ENCODE peak calls at places on chromosomes 16 and 17, in nine cellular contexts. F is MCF 10A, X is AG04450, U is cerebellar nuclear complex, Z is M059J, D is heart left ventricle, P is HEK293T, A is HT1080, Q is AG08395. I is an unnamed sample.

GRCh38 chr17:42098747-42099399 is 600 bp upstream of the ZNF385C start:
- DNase-seq in F (no peak), X (no peak), U (no peak), Z (no peak), D (no peak), P (no peak), A (no peak), Q (no peak), I (no peak)

GRCh38 chr16:58027341-58028167 is 2.0 kb downstream of the MMP15 start:
- DNase-seq in F (peak; percentile 55), X (no peak), U (no peak), Z (no peak), D (peak; percentile 80), P (peak; percentile 37), A (no peak), Q (peak; percentile 22), I (no peak)

GRCh38 chr16:72123426-72123825 is 29.8 kb downstream of the DHX38 start:
- DNase-seq in F (no peak), X (no peak), U (no peak), Z (no peak), D (no peak), P (no peak), A (no peak), Q (no peak), I (no peak)

GRCh38 chr17:78214706-78215061 is 631 bp downstream of the BIRC5 start:
- DNase-seq in F (no peak), X (no peak), U (no peak), Z (no peak), D (no peak), P (no peak), A (no peak), Q (no peak), I (no peak)

GRCh38 chr17:35892091-35892637 is 12.0 kb upstream of the CCL5 start:
- DNase-seq in F (peak; percentile 76), X (no peak), U (no peak), Z (peak; percentile 29), D (no peak), P (no peak), A (no peak), Q (no peak), I (no peak)

GRCh38 chr17:7478276-7479138 is 924 bp downstream of the ZBTB4 start:
- DNase-seq in F (no peak), X (no peak), U (no peak), Z (peak; percentile 25), D (peak; percentile 51), P (no peak), A (no peak), Q (peak; percentile 45), I (no peak)

GRCh38 chr16:85448557-85449194 is 164.4 kb upstream of the GSE1 start:
- DNase-seq in F (no peak), X (no peak), U (no peak), Z (no peak), D (no peak), P (no peak), A (no peak), Q (no peak), I (no peak)

GRCh38 chr17:41682611-41683010 is 6.1 kb upstream of the EIF1 start:
- DNase-seq in F (no peak), X (no peak), U (no peak), Z (no peak), D (no peak), P (no peak), A (no peak), Q (no peak), I (no peak)

GRCh38 chr17:65254166-65254565 is 117.0 kb downstream of the RGS9 start:
- DNase-seq in F (peak; percentile 24), X (no peak), U (no peak), Z (peak; percentile 39), D (no peak), P (no peak), A (no peak), Q (peak; percentile 43), I (no peak)

GRCh38 chr17:73042809-73043685 is 49.4 kb downstream of the SLC39A11 start:
- DNase-seq in F (no peak), X (no peak), U (no peak), Z (no peak), D (peak; percentile 55), P (no peak), A (no peak), Q (no peak), I (peak; percentile 68)

GRCh38 chr16:66601471-66601870 is 3.0 kb upstream of the CMTM3 start:
- DNase-seq in F (no peak), X (no peak), U (no peak), Z (no peak), D (no peak), P (no peak), A (no peak), Q (no peak), I (no peak)

GRCh38 chr17:80959330-80960036 is 32.2 kb upstream of the CHMP6 start:
- DNase-seq in F (no peak), X (peak; percentile 11), U (no peak), Z (peak; percentile 84), D (peak; percentile 95), P (no peak), A (no peak), Q (peak; percentile 96), I (no peak)

GRCh38 chr17:48589831-48590602 is at the start of gene HOXB3:
- DNase-seq in F (no peak), X (no peak), U (no peak), Z (no peak), D (no peak), P (peak; percentile 66), A (no peak), Q (peak; percentile 80), I (no peak)

GRCh38 chr17:74453665-74454196 is 12.7 kb upstream of the CD300A start:
- DNase-seq in F (no peak), X (no peak), U (no peak), Z (peak; percentile 78), D (peak; percentile 95), P (peak; percentile 95), A (no peak), Q (peak; percentile 97), I (no peak)

GRCh38 chr17:36732351-36732750 is 131.0 kb downstream of the MRM1 start:
- DNase-seq in F (no peak), X (no peak), U (no peak), Z (no peak), D (no peak), P (no peak), A (no peak), Q (no peak), I (no peak)

GRCh38 chr17:77304746-77305473 is 164.1 kb downstream of the SEC14L1 start:
- DNase-seq in F (no peak), X (no peak), U (no peak), Z (no peak), D (no peak), P (no peak), A (no peak), Q (no peak), I (no peak)

GRCh38 chr17:5947701-5948180 is 122.4 kb upstream of the WSCD1 start:
- DNase-seq in F (no peak), X (no peak), U (no peak), Z (no peak), D (no peak), P (no peak), A (no peak), Q (no peak), I (no peak)

GRCh38 chr16:3007957-3008748 is 4.6 kb upstream of the CLDN9 start:
- DNase-seq in F (no peak), X (no peak), U (no peak), Z (no peak), D (no peak), P (no peak), A (no peak), Q (no peak), I (no peak)

GRCh38 chr16:55508941-55509920 is at the start of gene LPCAT2:
- DNase-seq in F (peak; percentile 82), X (peak; percentile 67), U (no peak), Z (peak; percentile 87), D (peak; percentile 90), P (peak; percentile 95), A (peak; percentile 78), Q (peak; percentile 96), I (peak; percentile 65)

GRCh38 chr16:66254106-66254505 is 112.4 kb upstream of the CDH5 start:
- DNase-seq in F (no peak), X (no peak), U (no peak), Z (no peak), D (no peak), P (no peak), A (no peak), Q (no peak), I (no peak)

GRCh38 chr16:85652431-85653221 is 36.1 kb downstream of the GINS2 start:
- DNase-seq in F (no peak), X (no peak), U (no peak), Z (peak; percentile 19), D (peak; percentile 53), P (peak; percentile 50), A (no peak), Q (peak; percentile 80), I (no peak)

GRCh38 chr17:2889256-2889655 is 93.0 kb downstream of the RAP1GAP2 start:
- DNase-seq in F (no peak), X (no peak), U (no peak), Z (no peak), D (no peak), P (no peak), A (no peak), Q (no peak), I (no peak)

GRCh38 chr17:8803531-8804416 is 4.6 kb upstream of the MFSD6L start:
- DNase-seq in F (no peak), X (no peak), U (no peak), Z (no peak), D (no peak), P (no peak), A (peak; percentile 9), Q (no peak), I (no peak)

GRCh38 chr17:81519284-81520020 is 6.9 kb upstream of the ACTG1 start:
- DNase-seq in F (peak; percentile 50), X (no peak), U (no peak), Z (peak; percentile 49), D (peak; percentile 54), P (no peak), A (no peak), Q (no peak), I (no peak)

GRCh38 chr17:82881900-82882714 is 42.3 kb upstream of the ZNF750 start:
- DNase-seq in F (no peak), X (no peak), U (no peak), Z (no peak), D (peak; percentile 58), P (no peak), A (no peak), Q (no peak), I (peak; percentile 68)

GRCh38 chr17:48814504-48814903 is 2.5 kb downstream of the TTLL6 start:
- DNase-seq in F (peak; percentile 74), X (no peak), U (no peak), Z (peak; percentile 57), D (peak; percentile 52), P (peak; percentile 83), A (peak; percentile 21), Q (peak; percentile 77), I (peak; percentile 12)

GRCh38 chr17:73293480-73293911 is 18.3 kb downstream of the CDC42EP4 start:
- DNase-seq in F (peak; percentile 93), X (no peak), U (no peak), Z (peak; percentile 82), D (peak; percentile 85), P (no peak), A (peak; percentile 30), Q (peak; percentile 80), I (no peak)

I was measured in smooth muscle cell of the brain vasculature.